ENCODE peak calls at places on chromosome 13, in ten cellular contexts. J is BE2C, S is left lung, Q is pancreas, O is progenitor cell of endocrine pancreas, R is GM13976, D is OCI-LY7, G is spleen, F is BJ, X is dorsolateral prefrontal cortex. T is an unnamed sample.

GRCh38 chr13:113022391-113023216 is 53.6 kb downstream of the MCF2L start:
- DNase-seq in J (no peak), S (peak), Q (no peak), O (no peak), R (no peak), D (no peak), G (no peak), F (no peak), X (no peak), T (no peak)

GRCh38 chr13:77457989-77458388 is 77.5 kb upstream of the SCEL start:
- DNase-seq in J (no peak), S (no peak), Q (no peak), O (no peak), R (no peak), D (no peak), G (no peak), F (no peak), X (no peak), T (no peak)

GRCh38 chr13:41456768-41457588 is at the start of gene RGCC:
- DNase-seq in J (peak), S (peak), Q (peak), O (peak), R (peak), D (peak), G (peak), F (no peak), X (peak), T (no peak)

GRCh38 chr13:110775576-110775975 is 62.1 kb downstream of the ING1 start:
- DNase-seq in J (no peak), S (no peak), Q (no peak), O (no peak), R (no peak), D (no peak), G (no peak), F (no peak), X (no peak), T (no peak)

GRCh38 chr13:75946746-75947397 is 310.7 kb downstream of the LMO7 start:
- DNase-seq in J (no peak), S (no peak), Q (no peak), O (no peak), R (no peak), D (no peak), G (no peak), F (no peak), X (peak), T (no peak)

GRCh38 chr13:40897058-40897457 is 107.6 kb downstream of the SLC25A15 start:
- DNase-seq in J (no peak), S (no peak), Q (no peak), O (no peak), R (no peak), D (no peak), G (no peak), F (no peak), X (no peak), T (no peak)

GRCh38 chr13:34462843-34463242 is 479.2 kb upstream of the NBEA start:
- DNase-seq in J (no peak), S (no peak), Q (no peak), O (no peak), R (no peak), D (no peak), G (no peak), F (peak), X (no peak), T (no peak)

GRCh38 chr13:49319555-49320350 is 72.0 kb downstream of the CDADC1 start:
- DNase-seq in J (no peak), S (no peak), Q (no peak), O (no peak), R (no peak), D (peak), G (no peak), F (peak), X (no peak), T (peak)

GRCh38 chr13:41352935-41353801 is 42.1 kb downstream of the NAA16 start:
- DNase-seq in J (no peak), S (no peak), Q (peak), O (no peak), R (peak), D (peak), G (no peak), F (peak), X (no peak), T (no peak)

GRCh38 chr13:25286308-25286968 is 850 bp downstream of the MTMR6 start:
- DNase-seq in J (peak), S (no peak), Q (no peak), O (no peak), R (peak), D (peak), G (no peak), F (no peak), X (no peak), T (no peak)

GRCh38 chr13:39840201-39840600 is 184.7 kb downstream of the COG6 start:
- DNase-seq in J (no peak), S (no peak), Q (no peak), O (no peak), R (no peak), D (no peak), G (no peak), F (no peak), X (no peak), T (no peak)

GRCh38 chr13:40275636-40276035 is 390.8 kb downstream of the FOXO1 start:
- DNase-seq in J (no peak), S (no peak), Q (no peak), O (no peak), R (no peak), D (no peak), G (no peak), F (peak), X (no peak), T (no peak)

GRCh38 chr13:70585109-70585508 is 476.9 kb upstream of the KLHL1 start:
- DNase-seq in J (no peak), S (no peak), Q (no peak), O (no peak), R (no peak), D (no peak), G (no peak), F (no peak), X (no peak), T (no peak)

GRCh38 chr13:50224534-50224933 is 209.3 kb downstream of the KCNRG start:
- DNase-seq in J (no peak), S (no peak), Q (no peak), O (no peak), R (peak), D (no peak), G (no peak), F (no peak), X (no peak), T (no peak)

GRCh38 chr13:47396915-47397314 is 500.1 kb upstream of the HTR2A start:
- DNase-seq in J (no peak), S (no peak), Q (no peak), O (no peak), R (no peak), D (no peak), G (no peak), F (no peak), X (no peak), T (no peak)

GRCh38 chr13:32837973-32838940 is 178.0 kb upstream of the KL start:
- DNase-seq in J (no peak), S (no peak), Q (no peak), O (no peak), R (no peak), D (no peak), G (no peak), F (no peak), X (no peak), T (no peak)

GRCh38 chr13:80558074-80558473 is 217.1 kb upstream of the SPRY2 start:
- DNase-seq in J (no peak), S (no peak), Q (no peak), O (no peak), R (no peak), D (no peak), G (no peak), F (no peak), X (no peak), T (no peak)

GRCh38 chr13:113489171-113489548 is 1.4 kb downstream of the DCUN1D2 start:
- DNase-seq in J (no peak), S (peak), Q (no peak), O (no peak), R (no peak), D (no peak), G (peak), F (no peak), X (no peak), T (no peak)

DNA sequence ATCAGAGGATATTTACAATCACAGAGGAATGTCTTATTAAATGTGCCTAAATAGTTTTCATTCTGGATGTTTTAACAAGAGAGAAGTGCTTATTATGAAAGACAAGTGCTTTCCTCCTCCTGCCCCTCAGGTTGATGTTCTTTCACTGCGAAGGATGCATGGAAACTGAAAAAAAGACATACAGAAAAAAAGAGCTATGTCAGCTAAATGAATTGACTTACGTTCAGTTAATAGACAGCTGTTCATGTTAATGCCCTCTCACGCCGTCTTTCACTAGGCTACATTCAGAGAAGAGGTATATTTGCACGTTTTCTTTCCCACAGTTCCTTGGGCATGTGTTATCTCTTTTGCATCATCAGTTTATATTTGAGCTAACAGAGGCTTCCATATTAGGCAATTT is 821.8 kb upstream of the PCDH9 start:
- DNase-seq in J (no peak), S (no peak), Q (no peak), O (no peak), R (no peak), D (no peak), G (no peak), F (no peak), X (no peak), T (no peak)
- TF ChIP-seq CTCF in J (no peak), S (no peak), Q (no peak), O (no peak), R (no peak), D (no peak), G (no peak), F (no peak), X (no peak), T (no peak)

DNA sequence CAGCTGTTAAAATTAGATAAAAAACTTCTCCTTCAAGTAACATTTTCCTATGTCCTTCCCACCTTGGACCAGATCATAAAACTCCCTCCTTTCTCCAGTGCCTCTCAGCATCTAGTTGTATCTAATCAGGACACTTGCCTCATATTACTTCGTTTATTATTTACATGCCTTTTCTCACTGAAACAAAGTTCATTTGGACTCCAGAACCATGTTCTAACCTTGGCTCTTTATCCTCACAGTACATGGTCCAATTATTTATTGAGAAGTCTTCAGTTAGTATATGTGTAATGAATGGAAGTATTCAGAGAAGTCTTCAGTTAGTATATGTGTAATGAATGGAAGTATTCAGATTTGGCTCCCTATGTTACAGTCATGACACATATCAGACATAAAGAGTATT is 342.7 kb downstream of the OXGR1 start:
- DNase-seq in J (no peak), S (no peak), Q (no peak), O (no peak), R (no peak), D (no peak), G (no peak), F (no peak), X (no peak), T (no peak)
- TF ChIP-seq CTCF in J (no peak), S (no peak), Q (no peak), O (no peak), R (no peak), D (no peak), G (no peak), F (no peak), X (no peak), T (no peak)

DNA sequence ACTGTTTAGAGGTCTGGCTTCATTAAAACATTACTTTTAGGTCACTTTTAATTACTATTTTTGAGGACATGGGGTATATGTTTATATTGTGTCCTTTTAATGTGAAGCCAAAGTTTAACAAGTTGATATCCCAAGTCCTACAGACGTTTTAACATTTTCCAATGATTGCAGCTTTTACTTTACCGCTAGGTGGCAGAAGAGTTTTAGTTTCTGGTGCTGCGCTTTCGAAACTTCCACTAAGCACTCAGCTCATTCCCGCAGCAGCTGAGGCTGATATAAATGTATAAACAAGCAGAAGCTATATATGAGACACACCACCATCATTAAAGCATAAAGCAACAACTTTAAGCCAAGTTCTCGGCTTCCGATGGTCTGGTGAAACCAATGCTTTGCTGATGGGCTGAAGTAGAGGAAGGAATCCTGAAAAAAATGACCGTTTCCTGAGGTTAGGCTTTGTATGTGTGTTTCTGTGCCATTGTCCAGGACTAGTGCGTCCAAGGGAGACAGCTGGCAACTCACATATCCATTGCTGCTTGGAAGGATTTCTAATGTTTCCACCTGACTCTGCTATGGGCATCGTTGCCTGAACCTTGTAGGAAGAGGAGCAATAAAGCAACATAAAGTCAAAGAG is 753.9 kb downstream of the OLFM4 start:
- DNase-seq in J (peak), S (no peak), Q (peak), O (peak), R (peak), D (peak), G (no peak), F (no peak), X (no peak), T (peak)
- TF ChIP-seq CTCF in J (peak), S (peak), Q (peak), O (peak), R (peak), D (peak), G (peak), F (peak), X (peak), T (peak)

GRCh38 chr13:96984061-96984508 is 10.2 kb downstream of the OXGR1 start:
- DNase-seq in J (peak), S (no peak), Q (peak), O (no peak), R (peak), D (no peak), G (peak), F (no peak), X (no peak), T (no peak)
- TF ChIP-seq CTCF in J (peak), S (peak), Q (no peak), O (peak), R (no peak), D (peak), G (peak), F (no peak), X (no peak), T (no peak)

GRCh38 chr13:97911311-97912138 is 42.0 kb upstream of the IPO5 start:
- DNase-seq in J (peak), S (no peak), Q (peak), O (no peak), R (peak), D (peak), G (no peak), F (no peak), X (peak), T (no peak)
- TF ChIP-seq CTCF in J (peak), S (no peak), Q (no peak), O (peak), R (peak), D (peak), G (no peak), F (peak), X (no peak), T (peak)

DNA sequence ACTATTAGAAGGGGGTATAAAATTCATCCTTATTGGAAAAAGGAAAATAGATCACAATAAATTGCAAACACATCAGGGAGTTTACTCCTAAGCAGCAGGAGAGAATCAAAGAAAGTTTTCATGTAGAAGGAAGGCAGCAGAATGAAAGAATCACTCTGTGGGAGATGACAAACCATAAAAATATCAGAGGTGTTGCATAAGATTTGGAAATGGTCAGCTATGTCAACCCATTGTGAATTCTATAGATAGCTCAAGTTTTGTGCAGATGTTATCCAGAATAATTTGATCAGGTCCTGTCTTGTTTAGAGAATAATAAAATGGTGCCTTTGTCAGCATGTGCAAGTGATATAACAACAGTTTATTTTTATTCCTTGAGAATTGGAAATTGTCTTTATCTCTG is 622.4 kb downstream of the DCT start:
- DNase-seq in J (no peak), S (no peak), Q (no peak), O (no peak), R (no peak), D (no peak), G (no peak), F (no peak), X (no peak), T (no peak)
- TF ChIP-seq CTCF in J (no peak), S (no peak), Q (no peak), O (no peak), R (no peak), D (no peak), G (no peak), F (no peak), X (no peak), T (no peak)